ENCODE peak calls at places on chromosomes 11 and 22, in ten cellular contexts. W is endothelial cell, I is AG04450, B is pancreas, H is sigmoid colon, S is GM20000, O is fibroblast of lung, D is right lobe of liver, K is left ventricle myocardium inferior, Z is neural crest cell. F is an unnamed sample.

GRCh38 chr11:101466352-101466751 is 117.5 kb downstream of the TRPC6 start:
- DNase-seq in S (no peak), I (no peak), W (no peak), D (no peak), K (no peak), B (no peak), H (no peak), O (no peak), Z (no peak), F (no peak)

GRCh38 chr11:16881074-16881709 is 133.0 kb downstream of the PLEKHA7 start:
- DNase-seq in B (peak), W (no peak), H (peak), K (peak), S (no peak), I (no peak), Z (no peak), O (peak), D (no peak), F (peak)

GRCh38 chr11:129223701-129224149 is 31.6 kb upstream of the ARHGAP32 start:
- DNase-seq in K (no peak), B (no peak), Z (no peak), H (no peak), D (no peak), I (no peak), W (no peak), O (peak), S (no peak), F (no peak)

GRCh38 chr11:114774599-114775365 is 96.5 kb downstream of the NXPE2 start:
- DNase-seq in W (peak), I (peak), O (peak), Z (peak), B (no peak), D (no peak), K (no peak), S (peak), H (no peak), F (peak)

GRCh38 chr11:85848556-85848955 is 6.6 kb upstream of the CCDC83 start:
- DNase-seq in K (no peak), D (no peak), H (no peak), S (no peak), W (no peak), I (no peak), O (no peak), Z (no peak), B (no peak), F (no peak)

GRCh38 chr22:38026130-38027111 is 30.8 kb upstream of the PICK1 start:
- DNase-seq in D (no peak), H (no peak), B (no peak), K (no peak), W (no peak), Z (peak), O (no peak), S (no peak), I (no peak), F (no peak)

GRCh38 chr11:120660024-120660565 is 148.5 kb downstream of the GRIK4 start:
- DNase-seq in D (peak), Z (peak), H (no peak), S (peak), O (peak), I (no peak), K (no peak), W (peak), B (no peak), F (peak)

GRCh38 chr11:61897387-61898246 is 6.3 kb upstream of the FADS3 start:
- DNase-seq in S (peak), Z (peak), I (no peak), D (no peak), K (peak), W (peak), H (peak), O (peak), B (peak), F (peak)

GRCh38 chr22:40499187-40499753 is 128.9 kb downstream of the SGSM3 start:
- DNase-seq in K (no peak), B (no peak), I (peak), Z (no peak), O (peak), H (no peak), W (no peak), D (no peak), S (peak), F (peak)

GRCh38 chr11:43905788-43906187 is 25.2 kb downstream of the ALKBH3 start:
- DNase-seq in K (no peak), Z (no peak), O (peak), D (no peak), W (peak), S (no peak), H (no peak), B (no peak), I (no peak), F (peak)

GRCh38 chr11:6625156-6625831 is 6.1 kb upstream of the TPP1 start:
- DNase-seq in D (no peak), H (no peak), B (no peak), Z (no peak), S (no peak), O (no peak), I (no peak), W (no peak), K (peak), F (no peak)

GRCh38 chr22:23762866-23763578 is at the start of gene C22orf15:
- DNase-seq in K (no peak), W (peak), S (no peak), D (no peak), H (no peak), I (no peak), O (no peak), B (no peak), Z (no peak), F (peak)

GRCh38 chr11:12269104-12269441 is 108.3 kb upstream of the PARVA start:
- DNase-seq in I (no peak), S (no peak), W (no peak), Z (no peak), K (no peak), O (no peak), H (peak), B (peak), D (no peak), F (no peak)

GRCh38 chr11:46360878-46361277 is 13.6 kb downstream of the DGKZ start:
- DNase-seq in K (no peak), D (no peak), W (no peak), Z (no peak), I (no peak), S (peak), O (no peak), B (no peak), H (no peak), F (no peak)

GRCh38 chr11:72378704-72379383 is 55.5 kb downstream of the CLPB start:
- DNase-seq in D (peak), I (no peak), O (peak), H (peak), B (no peak), K (peak), Z (no peak), W (no peak), S (no peak), F (peak)

GRCh38 chr11:91591021-91591420 is 633.6 kb upstream of the FAT3 start:
- DNase-seq in Z (no peak), S (no peak), D (no peak), B (no peak), K (no peak), W (no peak), O (no peak), I (no peak), H (no peak), F (no peak)

DNA sequence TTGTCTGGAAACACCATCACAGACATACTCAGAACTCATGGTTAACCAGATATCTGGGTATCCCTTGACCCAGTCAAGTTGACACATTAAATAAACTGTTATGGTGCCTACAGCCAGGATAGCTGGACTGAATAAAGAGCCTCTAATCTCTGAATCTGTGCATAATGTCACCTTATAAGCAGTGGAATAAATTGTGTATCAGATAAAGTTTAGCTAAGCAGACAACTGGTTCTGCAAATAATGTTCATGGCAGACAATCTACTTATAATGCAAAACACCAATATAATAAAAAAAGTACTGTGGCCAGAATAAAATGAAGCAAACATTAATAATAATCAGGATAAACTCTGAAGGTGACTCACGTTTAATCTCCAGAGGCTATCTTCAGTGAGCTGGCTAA is 628.5 kb upstream of the FAT3 start:
- DNase-seq in W (no peak), H (no peak), B (no peak), S (no peak), K (no peak), O (no peak), Z (no peak), I (no peak), D (no peak), F (no peak)
- TF ChIP-seq CTCF in W (no peak), H (no peak), B (no peak), S (no peak), K (no peak), O (no peak), Z (no peak), I (no peak), D (no peak), F (no peak)

GRCh38 chr11:93700830-93701229 is 39.3 kb downstream of the CEP295 start:
- DNase-seq in S (no peak), K (no peak), Z (no peak), H (no peak), D (no peak), W (no peak), I (no peak), B (no peak), O (peak), F (peak)

GRCh38 chr11:93704237-93704636 is 37.1 kb downstream of the TAF1D start:
- DNase-seq in B (no peak), Z (no peak), H (no peak), S (no peak), D (no peak), O (no peak), K (no peak), I (no peak), W (no peak), F (no peak)
- TF ChIP-seq CTCF in B (no peak), Z (no peak), H (no peak), S (no peak), D (no peak), O (no peak), K (no peak), I (peak), W (no peak), F (peak)

GRCh38 chr22:36773935-36774334 is 2.0 kb downstream of the IFT27 start:
- DNase-seq in K (no peak), O (peak), I (no peak), Z (no peak), S (no peak), D (no peak), B (no peak), W (no peak), H (no peak), F (peak)
- TF ChIP-seq CTCF in K (peak), O (peak), I (peak), Z (peak), S (no peak), D (peak), B (peak), W (peak), H (peak), F (peak)

DNA sequence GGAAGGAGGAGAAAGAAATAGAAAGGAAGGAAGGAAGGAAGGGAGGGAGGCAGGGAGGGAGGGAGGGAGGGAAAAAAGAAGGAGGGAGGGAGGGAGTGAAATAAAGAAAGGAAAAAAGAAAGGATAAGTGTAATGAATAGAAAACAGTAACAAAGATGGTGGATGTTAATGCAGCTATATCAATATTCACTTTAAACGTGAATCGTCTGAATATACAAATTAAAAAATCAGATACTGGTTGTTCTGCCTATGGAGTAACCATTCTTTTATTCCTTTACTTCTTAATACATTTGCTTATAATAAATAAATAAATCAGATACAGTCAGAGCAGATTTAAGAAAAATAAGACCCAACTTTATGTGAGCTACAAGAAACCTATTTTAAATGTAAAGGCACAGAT is 1520.4 kb downstream of the TBC1D22A start:
- DNase-seq in S (no peak), I (no peak), Z (no peak), W (no peak), H (no peak), B (no peak), D (no peak), K (no peak), O (no peak), F (no peak)
- TF ChIP-seq CTCF in S (no peak), I (no peak), Z (no peak), W (no peak), H (no peak), B (no peak), D (no peak), K (no peak), O (no peak), F (no peak)